ENCODE peak calls at places on chromosomes 4 and X, in four cellular contexts. M is GM12878, A is K562, V is HepG2. O is an unnamed sample.

GRCh38 chr4:141501931-141502330 is 134.5 kb upstream of the IL15 start:
- DNase-seq in M (no peak), A (no peak), V (no peak), O (no peak)

GRCh38 chr4:99655315-99656081 is 2.1 kb downstream of the C4orf54 start:
- DNase-seq in M (no peak), A (no peak), V (no peak), O (no peak)

GRCh38 chrX:69065451-69065850 is 99.8 kb downstream of the PJA1 start:
- DNase-seq in M (no peak), A (no peak), V (no peak), O (peak)

GRCh38 chr4:108971473-108971872 is 208.6 kb upstream of the ETNPPL start:
- DNase-seq in M (no peak), A (no peak), V (no peak), O (no peak)

GRCh38 chrX:47849776-47850175 is 13.1 kb downstream of the ZNF81 start:
- DNase-seq in M (no peak), A (no peak), V (no peak), O (no peak)

GRCh38 chr4:142500966-142501365 is 345.1 kb downstream of the INPP4B start:
- DNase-seq in M (no peak), A (no peak), V (no peak), O (no peak)

GRCh38 chr4:89331197-89331596 is 23.6 kb upstream of the GPRIN3 start:
- DNase-seq in M (no peak), A (no peak), V (no peak), O (no peak)

GRCh38 chr4:93317046-93317445 is 511.5 kb upstream of the ATOH1 start:
- DNase-seq in M (no peak), A (no peak), V (no peak), O (no peak)

GRCh38 chr4:13347517-13348125 is 136.5 kb downstream of the RAB28 start:
- DNase-seq in M (no peak), A (no peak), V (no peak), O (no peak)

DNA sequence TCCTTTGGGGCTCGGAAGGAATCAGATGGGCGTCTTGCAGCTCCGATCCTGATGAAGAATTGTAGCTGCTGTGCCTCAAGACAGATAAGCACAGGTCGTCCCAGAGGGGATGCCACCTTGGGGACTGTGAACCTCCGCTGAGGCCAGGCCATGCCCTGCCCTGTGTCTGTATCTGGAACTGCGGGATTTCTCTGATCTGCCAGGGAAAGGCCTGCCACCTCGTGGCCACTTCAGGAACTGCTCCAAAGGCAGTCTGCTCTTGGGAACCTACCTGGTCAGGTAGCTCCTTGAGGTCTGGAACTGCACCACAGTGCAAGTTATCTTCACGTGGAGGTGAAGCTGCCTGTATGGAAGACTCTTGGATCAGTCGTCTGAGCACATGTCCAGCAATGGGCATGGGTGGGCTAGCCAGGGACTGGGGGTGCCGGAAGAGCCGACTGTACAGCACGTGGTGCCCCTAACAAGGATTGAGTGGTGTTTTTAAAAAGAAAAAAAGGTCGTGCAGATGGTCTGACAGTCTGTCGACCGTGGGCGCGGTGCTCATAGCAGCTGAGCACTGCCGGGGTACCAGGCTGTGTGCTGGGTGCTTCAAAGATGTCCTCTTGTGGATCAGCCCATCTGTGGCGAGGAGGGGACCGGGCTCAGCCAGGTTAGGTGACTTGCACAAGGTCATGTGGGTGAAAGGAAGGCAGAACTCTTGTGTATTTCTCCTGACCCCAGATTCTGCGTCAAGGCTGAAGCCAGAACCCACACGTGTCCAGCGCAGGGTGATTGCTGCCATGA is 3.1 kb upstream of the GRPEL1 start:
- DNase-seq in M (peak), A (peak), V (peak), O (peak)
- TF ChIP-seq POLR2A in M (no peak), A (no peak), V (no peak), O (no peak)

GRCh38 chrX:439719-440118 is 53.0 kb upstream of the PPP2R3B start:
- DNase-seq in M (no peak), A (no peak), V (no peak), O (no peak)
- TF ChIP-seq CBX5 in M (no peak), A (no peak), V (no peak), O (no peak)

GRCh38 chr4:153465922-153466636 is at the start of gene TMEM131L:
- DNase-seq in M (no peak), A (peak), V (peak), O (peak)
- TF ChIP-seq ATF2 in M (no peak), A (no peak), V (no peak), O (no peak)

GRCh38 chr4:6782147-6782845 is at the start of gene KIAA0232:
- DNase-seq in M (peak), A (peak), V (peak), O (peak)

GRCh38 chr4:6782846-6783110 is 251 bp downstream of the KIAA0232 start:
- DNase-seq in M (no peak), A (no peak), V (no peak), O (no peak)

GRCh38 chr4:6781561-6781960 is 966 bp upstream of the KIAA0232 start:
- DNase-seq in M (no peak), A (no peak), V (no peak), O (no peak)

GRCh38 chr4:6785572-6785925 is 3.0 kb downstream of the KIAA0232 start:
- DNase-seq in M (no peak), A (no peak), V (no peak), O (peak)

DNA sequence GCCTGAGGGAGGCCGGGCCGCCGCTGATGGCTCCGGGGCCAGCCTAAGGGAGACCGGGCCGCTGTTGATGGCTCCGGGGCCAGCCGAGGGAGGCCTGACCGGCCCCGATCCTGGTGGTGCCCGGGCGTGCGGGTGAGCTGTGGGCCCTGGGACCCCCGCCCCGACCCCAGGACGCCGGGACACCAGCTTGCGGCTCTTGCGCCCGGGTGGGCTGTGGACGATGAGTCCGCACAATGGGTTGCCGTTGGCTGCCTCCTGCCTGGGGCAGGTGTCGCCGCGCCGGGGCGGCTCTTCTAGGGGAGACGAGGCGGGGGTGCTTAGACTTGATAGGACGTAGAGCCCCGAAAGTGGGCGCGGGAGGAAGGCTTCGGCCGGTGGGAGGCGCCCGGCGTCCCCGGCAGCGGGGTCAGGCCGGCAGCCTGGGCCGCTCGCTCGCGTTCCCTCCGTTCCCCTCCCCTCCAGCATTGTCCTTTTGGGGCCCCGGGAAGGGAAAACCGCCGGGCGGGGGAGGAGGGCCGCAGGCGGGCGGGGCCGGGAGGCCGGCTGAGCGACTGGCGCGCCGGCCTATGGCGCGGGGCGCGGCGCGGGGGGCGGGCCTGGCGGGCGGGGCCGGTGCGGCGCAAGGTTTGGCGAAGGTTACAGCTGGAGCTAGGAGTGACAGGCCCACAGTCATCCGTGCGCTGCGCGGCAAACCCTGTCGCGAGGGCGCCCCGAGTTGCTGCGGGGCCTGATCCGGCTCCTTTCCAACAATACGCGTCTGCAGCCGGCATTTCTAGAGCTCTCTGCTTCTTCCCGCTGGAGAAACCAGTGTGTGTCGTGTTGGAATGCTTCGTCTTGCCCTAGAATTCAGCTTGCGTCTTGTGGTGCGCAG is 819 bp downstream of the KIAA0232 start:
- DNase-seq in M (peak), A (peak), V (peak), O (peak)
- TF ChIP-seq POLR2A in M (peak), A (peak), V (no peak), O (no peak)

GRCh38 chr4:184448828-184449227 is 25.5 kb downstream of the IRF2 start:
- DNase-seq in M (no peak), A (no peak), V (no peak), O (no peak)
- TF ChIP-seq CBX5 in M (no peak), A (no peak), V (no peak), O (no peak)

GRCh38 chrX:42246814-42247213 is 323.5 kb upstream of the CASK start:
- DNase-seq in M (no peak), A (no peak), V (peak), O (no peak)
- TF ChIP-seq ATF2 in M (no peak), A (no peak), V (no peak), O (no peak)

GRCh38 chrX:153763989-153764755 is at the start of gene PLXNB3:
- DNase-seq in M (peak), A (peak), V (peak), O (peak)
- TF ChIP-seq POLR2A in M (no peak), A (no peak), V (no peak), O (no peak)

GRCh38 chr4:148426643-148427042 is 15.6 kb downstream of the NR3C2 start:
- DNase-seq in M (no peak), A (no peak), V (no peak), O (no peak)

GRCh38 chr4:148430847-148431246 is 11.4 kb downstream of the NR3C2 start:
- DNase-seq in M (no peak), A (no peak), V (no peak), O (no peak)

GRCh38 chr4:148431401-148431800 is 10.8 kb downstream of the NR3C2 start:
- DNase-seq in M (no peak), A (no peak), V (peak), O (no peak)

GRCh38 chr4:148425327-148426110 is 16.7 kb downstream of the NR3C2 start:
- DNase-seq in M (no peak), A (no peak), V (no peak), O (no peak)
- TF ChIP-seq CBX5 in M (no peak), A (no peak), V (no peak), O (no peak)